ENCODE peak calls at places on chromosomes 13 and 19, in four cellular contexts. One of them, this sample, is unnamed.

GRCh38 chr19:57056972-57057371 is 62.8 kb upstream of the USP29 start:
- DNase-seq in neuronal stem cell: no peak
- DNase-seq in GM23248: peak; percentile 0
- DNase-seq in SK-N-SH: no peak
- DNase-seq in this sample: no peak

GRCh38 chr13:47039106-47039505 is 142.3 kb upstream of the HTR2A start:
- DNase-seq in SK-N-SH: no peak
- DNase-seq in GM23248: peak; percentile 88
- DNase-seq in neuronal stem cell: no peak
- DNase-seq in this sample: no peak

GRCh38 chr13:47085346-47085745 is 188.5 kb upstream of the HTR2A start:
- DNase-seq in SK-N-SH: no peak
- DNase-seq in GM23248: peak; percentile 73
- DNase-seq in neuronal stem cell: no peak
- DNase-seq in this sample: no peak

GRCh38 chr13:90414691-90415596 is 932.5 kb upstream of the MIR17HG start:
- DNase-seq in SK-N-SH: no peak
- DNase-seq in GM23248: peak; percentile 82
- DNase-seq in neuronal stem cell: no peak
- DNase-seq in this sample: peak; percentile 19

GRCh38 chr19:14149509-14149994 is 13.2 kb upstream of the ASF1B start:
- DNase-seq in SK-N-SH: peak; percentile 77
- DNase-seq in GM23248: peak; percentile 51
- DNase-seq in neuronal stem cell: no peak
- DNase-seq in this sample: peak; percentile 28

GRCh38 chr19:10069046-10069445 is 17.1 kb upstream of the SHFL start:
- DNase-seq in GM23248: peak; percentile 54
- DNase-seq in neuronal stem cell: no peak
- DNase-seq in SK-N-SH: no peak
- DNase-seq in this sample: no peak

GRCh38 chr13:73141292-73141771 is 82.5 kb downstream of the KLF5 start:
- DNase-seq in neuronal stem cell: peak; percentile 21
- DNase-seq in SK-N-SH: no peak
- DNase-seq in GM23248: no peak
- DNase-seq in this sample: no peak

GRCh38 chr19:11191273-11191755 is 6.0 kb downstream of the KANK2 start:
- DNase-seq in SK-N-SH: peak; percentile 71
- DNase-seq in neuronal stem cell: no peak
- DNase-seq in GM23248: peak; percentile 74
- DNase-seq in this sample: peak; percentile 42

GRCh38 chr13:40109324-40109958 is 454.0 kb downstream of the COG6 start:
- DNase-seq in SK-N-SH: no peak
- DNase-seq in neuronal stem cell: no peak
- DNase-seq in GM23248: peak; percentile 97
- DNase-seq in this sample: no peak

GRCh38 chr13:96781141-96781540 is 213.1 kb downstream of the OXGR1 start:
- DNase-seq in neuronal stem cell: no peak
- DNase-seq in SK-N-SH: no peak
- DNase-seq in GM23248: no peak
- DNase-seq in this sample: no peak

GRCh38 chr19:11693505-11694499 is 44.9 kb downstream of the ZNF823 start:
- DNase-seq in GM23248: peak; percentile 92
- DNase-seq in SK-N-SH: peak; percentile 64
- DNase-seq in neuronal stem cell: no peak
- DNase-seq in this sample: peak; percentile 85

GRCh38 chr13:79018166-79018565 is 359.2 kb upstream of the OBI1 start:
- DNase-seq in SK-N-SH: no peak
- DNase-seq in neuronal stem cell: no peak
- DNase-seq in GM23248: no peak
- DNase-seq in this sample: no peak

GRCh38 chr13:114143806-114144605 is 11.6 kb upstream of the RASA3 start:
- DNase-seq in GM23248: no peak
- DNase-seq in neuronal stem cell: no peak
- DNase-seq in SK-N-SH: peak; percentile 61
- DNase-seq in this sample: peak; percentile 72

GRCh38 chr13:89969996-89970709 is 1377.3 kb upstream of the MIR17HG start:
- DNase-seq in GM23248: peak; percentile 46
- DNase-seq in neuronal stem cell: no peak
- DNase-seq in SK-N-SH: no peak
- DNase-seq in this sample: no peak

GRCh38 chr19:52336117-52336811 is at the start of gene ZNF610:
- DNase-seq in GM23248: peak; percentile 95
- DNase-seq in neuronal stem cell: peak; percentile 66
- DNase-seq in SK-N-SH: peak; percentile 93
- DNase-seq in this sample: peak; percentile 88

GRCh38 chr19:11530432-11530831 is 1.5 kb upstream of the ECSIT start:
- DNase-seq in SK-N-SH: peak; percentile 89
- DNase-seq in neuronal stem cell: no peak
- DNase-seq in GM23248: peak; percentile 81
- DNase-seq in this sample: peak; percentile 96

GRCh38 chr13:98129059-98129741 is 13.7 kb upstream of the FARP1 start:
- DNase-seq in neuronal stem cell: no peak
- DNase-seq in GM23248: peak; percentile 82
- DNase-seq in SK-N-SH: no peak
- DNase-seq in this sample: no peak

GRCh38 chr19:6766357-6767080 is 716 bp downstream of the SH2D3A start:
- DNase-seq in GM23248: no peak
- DNase-seq in SK-N-SH: no peak
- DNase-seq in neuronal stem cell: no peak
- DNase-seq in this sample: no peak

GRCh38 chr19:17415107-17415506 is 4.7 kb upstream of the MVB12A start:
- DNase-seq in SK-N-SH: no peak
- DNase-seq in neuronal stem cell: no peak
- DNase-seq in GM23248: no peak
- DNase-seq in this sample: peak; percentile 92

GRCh38 chr13:39765801-39766463 is 110.5 kb downstream of the COG6 start:
- DNase-seq in SK-N-SH: peak; percentile 42
- DNase-seq in GM23248: peak; percentile 25
- DNase-seq in neuronal stem cell: no peak
- DNase-seq in this sample: peak; percentile 56

GRCh38 chr13:30850867-30851211 is 55.2 kb upstream of the MEDAG start:
- DNase-seq in neuronal stem cell: no peak
- DNase-seq in GM23248: peak; percentile 61
- DNase-seq in SK-N-SH: no peak
- DNase-seq in this sample: no peak

GRCh38 chr13:109779074-109779473 is 7.3 kb downstream of the IRS2 start:
- DNase-seq in neuronal stem cell: no peak
- DNase-seq in GM23248: no peak
- DNase-seq in SK-N-SH: peak; percentile 36
- DNase-seq in this sample: no peak

GRCh38 chr19:49713236-49713845 is 22.4 kb downstream of the CPT1C start:
- DNase-seq in GM23248: no peak
- DNase-seq in SK-N-SH: no peak
- DNase-seq in neuronal stem cell: no peak
- DNase-seq in this sample: no peak

GRCh38 chr19:1248454-1249297 is at the start of gene MIDN:
- DNase-seq in neuronal stem cell: no peak
- DNase-seq in SK-N-SH: peak; percentile 87
- DNase-seq in GM23248: peak; percentile 96
- DNase-seq in this sample: peak; percentile 90

GRCh38 chr13:93716623-93717022 is 490.0 kb downstream of the GPC6 start:
- DNase-seq in GM23248: peak; percentile 25
- DNase-seq in neuronal stem cell: no peak
- DNase-seq in SK-N-SH: no peak
- DNase-seq in this sample: no peak

GRCh38 chr13:46595136-46595917 is 42.4 kb downstream of the LRCH1 start:
- DNase-seq in neuronal stem cell: no peak
- DNase-seq in SK-N-SH: no peak
- DNase-seq in GM23248: peak; percentile 49
- DNase-seq in this sample: no peak

GRCh38 chr19:4401482-4402170 is 814 bp upstream of the CHAF1A start:
- DNase-seq in neuronal stem cell: no peak
- DNase-seq in SK-N-SH: no peak
- DNase-seq in GM23248: no peak
- DNase-seq in this sample: no peak

GRCh38 chr19:19542507-19542906 is 4.4 kb downstream of the CILP2 start:
- DNase-seq in GM23248: no peak
- DNase-seq in SK-N-SH: no peak
- DNase-seq in neuronal stem cell: no peak
- DNase-seq in this sample: no peak
- H2AFZ ChIP-seq in GM23248: no peak overlapping the region
- H2AFZ ChIP-seq in SK-N-SH: no peak overlapping the region
- H2AFZ ChIP-seq in neuronal stem cell: no peak overlapping the region
- H2AFZ ChIP-seq in this sample: no peak overlapping the region

GRCh38 chr19:43446746-43447489 is 18.5 kb downstream of the LYPD3 start:
- DNase-seq in GM23248: peak; percentile 79
- DNase-seq in SK-N-SH: peak; percentile 82
- DNase-seq in neuronal stem cell: peak; percentile 72
- DNase-seq in this sample: peak; percentile 89
- H3K4me2 ChIP-seq in GM23248: no peak overlapping the region
- H3K4me2 ChIP-seq in SK-N-SH: no peak overlapping the region
- H3K4me2 ChIP-seq in neuronal stem cell: no peak overlapping the region
- H3K4me2 ChIP-seq in this sample: no peak overlapping the region

DNA sequence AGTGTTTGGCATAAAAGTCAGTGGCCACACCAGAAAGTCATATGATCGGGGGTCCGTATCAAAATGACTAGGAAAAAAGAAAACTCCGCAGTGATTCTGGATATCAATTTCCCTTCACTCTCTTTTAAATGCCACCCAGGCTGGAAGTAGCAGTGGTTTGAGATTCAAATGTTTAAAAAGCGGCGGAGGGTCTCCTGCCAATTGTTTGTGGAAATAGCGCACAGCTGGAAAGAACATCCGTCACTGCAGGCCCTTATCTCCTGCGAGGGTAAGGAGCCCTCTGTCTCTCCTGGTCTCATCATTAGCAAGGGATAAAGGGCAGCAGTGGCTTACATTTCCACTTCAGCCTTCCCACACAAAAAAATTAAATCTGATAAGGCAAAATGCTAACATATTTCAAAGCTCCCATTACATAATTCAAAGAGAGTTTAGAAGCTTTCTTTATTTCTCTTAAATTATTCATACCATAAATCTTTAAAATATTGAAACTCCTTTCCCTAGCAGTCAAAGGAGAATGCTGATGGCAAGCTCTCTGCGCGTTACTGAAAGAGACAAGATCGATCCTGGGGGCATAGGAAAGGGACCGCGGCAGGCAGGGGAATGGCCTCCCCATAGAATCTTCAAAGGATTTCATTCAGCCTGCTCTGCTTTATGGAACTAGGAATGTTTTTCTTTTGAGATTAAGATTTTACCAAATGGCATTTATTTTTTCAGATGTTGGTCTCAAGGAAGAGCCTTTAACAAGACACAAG is 35.0 kb downstream of the AMER2 start:
- DNase-seq in neuronal stem cell: no peak
- DNase-seq in GM23248: no peak
- DNase-seq in SK-N-SH: no peak
- DNase-seq in this sample: peak; percentile 73
- H2AFZ ChIP-seq in neuronal stem cell: peak overlapping the region; percentile 43
- H2AFZ ChIP-seq in GM23248: no peak overlapping the region
- H2AFZ ChIP-seq in SK-N-SH: no peak overlapping the region
- H2AFZ ChIP-seq in this sample: no peak overlapping the region

GRCh38 chr13:101393140-101393539 is 23.2 kb downstream of the NALCN start:
- DNase-seq in neuronal stem cell: no peak
- DNase-seq in GM23248: no peak
- DNase-seq in SK-N-SH: no peak
- DNase-seq in this sample: no peak

GRCh38 chr13:101394597-101394996 is 21.7 kb downstream of the NALCN start:
- DNase-seq in GM23248: no peak
- DNase-seq in neuronal stem cell: no peak
- DNase-seq in SK-N-SH: no peak
- DNase-seq in this sample: no peak

GRCh38 chr13:101384929-101385328 is 31.4 kb downstream of the NALCN start:
- DNase-seq in SK-N-SH: no peak
- DNase-seq in GM23248: no peak
- DNase-seq in neuronal stem cell: no peak
- DNase-seq in this sample: no peak

DNA sequence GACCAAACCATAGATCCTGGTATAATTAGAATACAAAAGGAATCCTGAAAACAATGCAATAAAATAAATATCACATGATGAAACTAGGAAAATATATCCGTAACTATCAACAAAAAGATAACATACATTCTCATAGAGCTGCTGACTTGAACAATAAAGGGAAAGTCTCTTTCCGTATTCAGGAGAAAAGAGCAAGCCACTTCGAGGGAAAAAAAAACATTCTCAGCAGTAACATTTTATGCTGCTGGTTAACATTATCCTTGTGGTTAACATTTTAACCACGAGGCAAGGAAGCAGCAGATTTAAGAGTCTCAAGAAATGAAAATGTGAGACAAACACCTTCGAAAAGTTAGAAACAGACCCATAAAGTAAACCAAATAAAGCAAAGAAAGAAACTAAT is 25.8 kb downstream of the NALCN start:
- DNase-seq in GM23248: peak; percentile 41
- DNase-seq in neuronal stem cell: no peak
- DNase-seq in SK-N-SH: no peak
- DNase-seq in this sample: no peak
- H3K4me2 ChIP-seq in GM23248: peak overlapping the region; percentile 44
- H3K4me2 ChIP-seq in neuronal stem cell: no peak overlapping the region
- H3K4me2 ChIP-seq in SK-N-SH: peak overlapping the region; percentile 36
- H3K4me2 ChIP-seq in this sample: no peak overlapping the region

This sample was measured in GM23338.